ENCODE peak calls at places on chromosome 4, in four cellular contexts. C is lower lobe of right lung, E is A673, V is right lobe of liver. T is an unnamed sample.

GRCh38 chr4:100060765-100061416 is 110.8 kb upstream of the H2AZ1 start:
- DNase-seq in C (no peak), E (no peak), V (no peak), T (no peak)

GRCh38 chr4:175034986-175035705 is 117.0 kb downstream of the ADAM29 start:
- DNase-seq in C (no peak), E (no peak), V (no peak), T (no peak)

GRCh38 chr4:162839814-162840213 is 326.9 kb downstream of the NAF1 start:
- DNase-seq in C (no peak), E (no peak), V (no peak), T (no peak)

GRCh38 chr4:5952286-5953002 is 59.6 kb upstream of the CRMP1 start:
- DNase-seq in C (no peak), E (no peak), V (no peak), T (no peak)

GRCh38 chr4:8373973-8374545 is 66.5 kb downstream of the ACOX3 start:
- DNase-seq in C (peak), E (no peak), V (no peak), T (no peak)

GRCh38 chr4:143260750-143261149 is 75.9 kb upstream of the GAB1 start:
- DNase-seq in C (no peak), E (no peak), V (no peak), T (no peak)

GRCh38 chr4:38757945-38758344 is 24.8 kb downstream of the TLR10 start:
- DNase-seq in C (no peak), E (no peak), V (no peak), T (no peak)

GRCh38 chr4:8099981-8100464 is 58.6 kb downstream of the ABLIM2 start:
- DNase-seq in C (no peak), E (no peak), V (no peak), T (no peak)

GRCh38 chr4:124123181-124123580 is 589.4 kb downstream of the ANKRD50 start:
- DNase-seq in C (no peak), E (no peak), V (no peak), T (no peak)

GRCh38 chr4:116197317-116197809 is 888.0 kb downstream of the TRAM1L1 start:
- DNase-seq in C (no peak), E (no peak), V (no peak), T (no peak)

GRCh38 chr4:43822621-43823020 is 626.0 kb downstream of the KCTD8 start:
- DNase-seq in C (no peak), E (no peak), V (no peak), T (no peak)

GRCh38 chr4:1009647-1010521 is 1.5 kb upstream of the FGFRL1 start:
- DNase-seq in C (peak), E (peak), V (peak), T (no peak)

GRCh38 chr4:188971125-188971524 is 831.9 kb downstream of the TRIML1 start:
- DNase-seq in C (no peak), E (peak), V (no peak), T (peak)

GRCh38 chr4:118920247-118920646 is 31.6 kb downstream of the SYNPO2 start:
- DNase-seq in C (no peak), E (no peak), V (no peak), T (no peak)

GRCh38 chr4:174217273-174218126 is 66.0 kb downstream of the FBXO8 start:
- DNase-seq in C (no peak), E (peak), V (no peak), T (no peak)

GRCh38 chr4:8082517-8083055 is 76.0 kb downstream of the ABLIM2 start:
- DNase-seq in C (no peak), E (no peak), V (no peak), T (no peak)

GRCh38 chr4:13865871-13866669 is 238.5 kb upstream of the BOD1L1 start:
- DNase-seq in C (no peak), E (peak), V (no peak), T (no peak)

GRCh38 chr4:169963998-169964397 is 62.2 kb downstream of the MFAP3L start:
- DNase-seq in C (no peak), E (no peak), V (no peak), T (no peak)

GRCh38 chr4:38565271-38566199 is 98.5 kb upstream of the KLF3 start:
- DNase-seq in C (no peak), E (no peak), V (no peak), T (no peak)

GRCh38 chr4:164446516-164446915 is 307.4 kb upstream of the SMIM31 start:
- DNase-seq in C (no peak), E (no peak), V (no peak), T (no peak)

GRCh38 chr4:88722276-88722780 is 24.7 kb upstream of the NAP1L5 start:
- DNase-seq in C (no peak), E (no peak), V (no peak), T (no peak)

GRCh38 chr4:74953647-74954046 is 20.7 kb downstream of the PARM1 start:
- DNase-seq in C (no peak), E (no peak), V (no peak), T (no peak)

GRCh38 chr4:3719191-3719590 is 47.0 kb upstream of the ADRA2C start:
- DNase-seq in C (peak), E (no peak), V (peak), T (no peak)

GRCh38 chr4:142713282-142714030 is 132.6 kb downstream of the INPP4B start:
- DNase-seq in C (no peak), E (no peak), V (no peak), T (no peak)

GRCh38 chr4:32745351-32745750 is 2025.2 kb downstream of the PCDH7 start:
- DNase-seq in C (no peak), E (no peak), V (no peak), T (no peak)

GRCh38 chr4:55756208-55756607 is 63.4 kb upstream of the EXOC1L start:
- DNase-seq in C (no peak), E (no peak), V (no peak), T (no peak)

GRCh38 chr4:138199568-138200235 is 42.4 kb downstream of the SLC7A11 start:
- DNase-seq in C (no peak), E (no peak), V (no peak), T (no peak)

GRCh38 chr4:83074086-83074704 is 39.2 kb downstream of the COPS4 start:
- DNase-seq in C (no peak), E (peak), V (no peak), T (peak)

GRCh38 chr4:10655968-10656367 is 28.6 kb downstream of the CLNK start:
- DNase-seq in C (no peak), E (no peak), V (no peak), T (no peak)

GRCh38 chr4:127709456-127709855 is 20.7 kb upstream of the SLC25A31 start:
- DNase-seq in C (no peak), E (no peak), V (no peak), T (no peak)

GRCh38 chr4:1647432-1647831 is 36.7 kb downstream of the FAM53A start:
- DNase-seq in C (no peak), E (no peak), V (no peak), T (no peak)

DNA sequence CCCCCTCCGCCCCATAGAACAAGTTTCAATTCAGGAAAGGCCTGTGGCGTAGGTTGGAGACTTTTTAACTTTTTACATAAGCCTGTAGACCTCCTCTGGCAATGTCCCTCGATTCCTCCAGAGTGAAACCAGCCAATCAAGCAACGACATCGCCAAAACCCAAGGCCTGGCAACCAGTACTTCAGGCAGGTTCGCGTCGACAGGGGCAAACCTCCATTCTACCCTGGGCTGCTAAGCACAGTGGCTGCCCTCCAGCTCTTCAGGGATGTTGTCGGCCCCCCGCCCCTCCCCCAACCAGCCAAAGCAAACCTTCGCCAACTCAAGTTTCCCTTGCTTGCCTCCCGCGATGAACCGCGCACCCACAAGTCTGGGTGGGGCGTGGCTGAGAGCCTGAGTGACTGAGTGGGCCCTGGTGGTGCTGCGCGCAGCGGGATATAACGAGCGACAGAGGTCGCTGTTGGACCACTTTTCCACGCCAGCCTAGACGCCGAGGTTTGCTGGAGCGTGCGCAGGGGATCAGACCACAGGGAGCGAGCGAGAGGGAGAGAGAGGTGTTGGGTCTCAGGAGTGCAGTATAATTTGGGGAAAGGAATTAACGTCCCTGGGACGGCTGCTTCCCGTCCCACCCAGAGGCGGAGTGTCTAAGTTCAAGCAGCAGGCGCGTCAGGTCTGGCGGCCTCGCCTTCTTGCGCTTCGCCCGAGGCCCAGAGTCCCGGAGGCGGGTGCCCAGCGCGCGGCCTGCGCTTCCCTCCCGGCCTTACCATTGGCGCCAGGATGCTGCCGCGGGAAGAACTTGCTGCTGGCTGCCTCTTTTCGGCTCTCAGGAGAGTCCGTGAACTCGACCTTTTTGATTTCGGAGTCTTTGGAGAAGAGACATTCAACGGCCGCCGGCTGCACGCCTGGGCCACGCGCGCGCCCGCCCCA is 9.0 kb upstream of the PITX2 start:
- DNase-seq in C (peak), E (peak), V (peak), T (peak)
- H3K4me3 ChIP-seq in C (peak), E (peak), V (peak), T (peak)

DNA sequence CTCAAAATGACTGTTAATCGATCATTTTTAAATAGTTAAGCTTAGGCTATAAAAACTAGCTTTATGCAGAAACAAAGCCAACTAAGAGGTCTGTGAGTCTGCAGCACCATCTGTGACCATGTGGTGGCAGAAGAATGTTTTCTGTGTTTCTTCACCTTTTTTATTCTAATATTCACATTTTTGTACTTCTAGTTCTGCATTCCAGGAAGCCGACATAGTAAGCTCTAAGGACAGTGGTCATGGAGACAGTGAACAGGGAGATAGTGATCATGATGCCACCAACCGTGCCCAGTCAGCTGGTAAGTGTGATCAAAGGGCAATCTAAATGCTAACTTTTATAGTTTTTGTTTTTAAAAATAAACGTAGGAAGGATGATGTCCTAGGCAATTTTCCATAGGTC is 5.6 kb downstream of the PCDH10 start:
- DNase-seq in C (no peak), E (peak), V (no peak), T (no peak)
- H3K4me3 ChIP-seq in C (no peak), E (peak), V (no peak), T (no peak)

DNA sequence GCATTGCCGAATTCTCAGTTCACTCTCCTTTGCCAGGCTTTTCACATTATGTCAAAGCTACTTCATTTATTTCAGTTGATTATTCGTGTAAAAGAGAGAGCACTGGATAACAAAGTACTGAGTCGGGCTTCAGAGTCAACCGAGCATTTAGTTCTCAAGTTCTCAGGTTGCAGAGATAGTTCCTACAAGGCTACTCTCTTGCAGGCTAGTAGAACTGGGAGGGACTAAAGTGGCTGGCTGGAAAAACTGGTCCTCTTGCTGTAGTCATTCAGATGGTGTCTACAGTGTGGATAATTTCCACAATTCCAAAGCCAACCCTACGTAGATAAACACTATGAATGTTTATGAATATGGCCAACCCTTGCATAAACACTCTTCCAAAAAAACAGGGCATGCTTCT is 4.6 kb upstream of the CCNG2 start:
- DNase-seq in C (no peak), E (no peak), V (no peak), T (no peak)
- H3K4me3 ChIP-seq in C (no peak), E (no peak), V (no peak), T (no peak)

DNA sequence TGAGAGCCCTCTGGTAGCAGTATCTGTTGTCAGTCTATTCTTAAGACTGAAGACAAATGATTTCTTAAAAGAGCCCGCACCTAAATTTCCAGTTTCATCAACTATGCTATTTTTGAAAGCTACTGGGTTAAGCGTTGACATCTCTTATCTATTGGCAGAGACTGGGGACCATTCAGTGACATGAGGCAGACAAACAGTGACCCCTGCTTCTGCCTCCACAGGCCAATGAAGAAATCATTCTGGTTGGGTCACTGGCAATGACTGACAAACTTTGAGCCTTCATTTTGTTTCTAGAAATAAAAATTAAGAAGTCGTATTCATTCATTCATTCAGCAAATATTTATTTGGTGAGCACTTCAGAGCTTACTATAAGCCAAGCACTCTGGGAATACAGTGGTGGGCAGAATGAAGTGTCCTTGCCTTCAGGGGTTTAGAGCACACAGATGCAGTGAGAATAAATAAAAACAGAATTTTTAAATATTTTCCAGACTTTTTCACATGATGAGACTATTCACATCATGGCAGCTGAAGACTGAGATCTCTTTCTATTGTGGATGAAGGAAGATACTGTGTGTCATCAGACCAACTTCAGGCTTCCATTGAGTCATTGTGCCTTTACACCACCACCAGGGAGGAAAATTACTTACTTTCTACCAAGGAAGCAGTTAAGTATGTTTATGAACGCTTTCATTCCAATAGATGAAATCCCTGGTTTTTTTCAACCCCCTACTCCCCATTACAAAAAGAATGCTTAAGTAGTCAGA is 36.0 kb downstream of the SORBS2 start:
- DNase-seq in C (no peak), E (no peak), V (no peak), T (no peak)
- H3K4me3 ChIP-seq in C (no peak), E (no peak), V (no peak), T (no peak)

GRCh38 chr4:159175165-159175988 is 72.5 kb downstream of the RAPGEF2 start:
- DNase-seq in C (peak), E (peak), V (no peak), T (peak)
- H3K4me3 ChIP-seq in C (no peak), E (peak), V (no peak), T (no peak)

DNA sequence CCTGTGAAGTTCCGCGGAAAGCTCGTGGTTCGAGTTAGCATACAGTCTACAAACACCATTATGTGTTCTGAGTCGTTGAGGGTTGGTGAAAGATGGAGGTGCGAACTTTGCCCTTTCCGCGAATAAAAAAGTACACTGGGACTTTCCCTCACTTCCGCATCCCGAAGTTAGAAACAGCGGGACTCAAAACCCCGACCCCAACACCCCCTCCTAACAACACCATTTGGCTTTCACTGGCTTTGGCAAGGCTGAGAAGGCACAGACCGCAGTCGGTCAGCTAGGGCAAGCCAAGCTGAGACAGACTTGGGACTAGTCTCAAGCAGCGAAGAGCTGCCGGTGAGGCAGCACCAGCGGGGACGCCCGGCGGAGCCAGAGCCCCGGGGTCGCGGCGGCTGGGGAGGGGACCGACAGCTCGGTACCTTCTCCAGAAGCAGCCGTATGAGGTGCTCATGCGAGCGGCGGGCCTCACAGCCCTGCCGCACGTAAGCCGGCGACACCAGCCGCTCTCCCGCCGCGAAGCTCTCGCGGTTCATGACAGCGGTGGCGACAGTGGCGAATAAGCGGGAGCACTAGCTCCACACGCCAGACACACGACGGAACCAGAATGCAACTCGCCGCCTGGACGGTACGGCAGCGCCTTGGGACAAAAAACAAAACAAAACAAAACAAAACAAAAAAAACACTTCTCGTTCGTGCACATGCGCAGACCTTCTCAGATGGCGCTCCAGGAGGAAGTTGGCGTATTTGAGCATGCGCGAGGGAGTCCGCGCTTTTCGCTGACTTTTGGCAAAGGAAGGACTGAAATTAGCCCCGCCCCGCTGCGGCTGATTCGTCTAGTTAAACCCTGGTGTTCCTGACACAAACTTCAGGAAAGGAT is at the start of gene SEPSECS:
- DNase-seq in C (peak), E (peak), V (peak), T (peak)
- H3K4me3 ChIP-seq in C (peak), E (peak), V (peak), T (peak)

GRCh38 chr4:113049421-113050355 is at the start of gene ANK2:
- DNase-seq in C (no peak), E (no peak), V (no peak), T (no peak)
- H3K4me3 ChIP-seq in C (no peak), E (no peak), V (no peak), T (no peak)

GRCh38 chr4:21947768-21948346 is 715 bp downstream of the KCNIP4 start:
- DNase-seq in C (no peak), E (no peak), V (no peak), T (no peak)
- H3K4me3 ChIP-seq in C (no peak), E (no peak), V (no peak), T (no peak)

GRCh38 chr4:140185725-140186124 is 31.7 kb upstream of the MAML3 start:
- DNase-seq in C (no peak), E (no peak), V (no peak), T (no peak)
- H3K4me3 ChIP-seq in C (no peak), E (no peak), V (no peak), T (no peak)

GRCh38 chr4:15479089-15479912 is 9.6 kb downstream of the CC2D2A start:
- DNase-seq in C (peak), E (peak), V (peak), T (peak)
- H3K4me3 ChIP-seq in C (peak), E (peak), V (peak), T (no peak)